ENCODE peak calls at places on chromosome 2, in five cellular contexts. One of them, this sample, is unnamed.
A peak's percentile ranks its signal among the peaks of the same experiment; 100 is the strongest.

GRCh38 chr2:118120001-118120400 is 31.7 kb downstream of the INSIG2 start:
- DNase-seq in cardiac fibroblast: peak; percentile 6
- DNase-seq in kidney tubule cell: no peak
- DNase-seq in left cardiac atrium: no peak
- DNase-seq in skeletal muscle cell: no peak
- DNase-seq in this sample: no peak

GRCh38 chr2:207478572-207478971 is 51.2 kb upstream of the CREB1 start:
- DNase-seq in left cardiac atrium: no peak
- DNase-seq in skeletal muscle cell: no peak
- DNase-seq in cardiac fibroblast: no peak
- DNase-seq in kidney tubule cell: no peak
- DNase-seq in this sample: no peak

GRCh38 chr2:101759162-101759561 is 61.7 kb downstream of the MAP4K4 start:
- DNase-seq in skeletal muscle cell: peak; percentile 77
- DNase-seq in left cardiac atrium: no peak
- DNase-seq in cardiac fibroblast: peak; percentile 95
- DNase-seq in kidney tubule cell: peak; percentile 92
- DNase-seq in this sample: peak; percentile 92

GRCh38 chr2:81467096-81467495 is 1162.5 kb upstream of the LRRTM1 start:
- DNase-seq in left cardiac atrium: no peak
- DNase-seq in skeletal muscle cell: no peak
- DNase-seq in cardiac fibroblast: no peak
- DNase-seq in kidney tubule cell: no peak
- DNase-seq in this sample: no peak

GRCh38 chr2:237603718-237604362 is 13.3 kb upstream of the RAB17 start:
- DNase-seq in cardiac fibroblast: peak; percentile 92
- DNase-seq in skeletal muscle cell: no peak
- DNase-seq in kidney tubule cell: peak; percentile 32
- DNase-seq in left cardiac atrium: peak; percentile 45
- DNase-seq in this sample: peak; percentile 29

GRCh38 chr2:161104054-161104553 is 56.1 kb upstream of the TANK start:
- DNase-seq in cardiac fibroblast: no peak
- DNase-seq in left cardiac atrium: no peak
- DNase-seq in kidney tubule cell: no peak
- DNase-seq in skeletal muscle cell: no peak
- DNase-seq in this sample: no peak

GRCh38 chr2:201406077-201406662 is 45.1 kb downstream of the TRAK2 start:
- DNase-seq in left cardiac atrium: no peak
- DNase-seq in cardiac fibroblast: peak; percentile 95
- DNase-seq in kidney tubule cell: peak; percentile 46
- DNase-seq in skeletal muscle cell: peak; percentile 71
- DNase-seq in this sample: peak; percentile 81

GRCh38 chr2:171249689-171250088 is 89.0 kb upstream of the TLK1 start:
- DNase-seq in skeletal muscle cell: no peak
- DNase-seq in cardiac fibroblast: no peak
- DNase-seq in kidney tubule cell: no peak
- DNase-seq in left cardiac atrium: no peak
- DNase-seq in this sample: no peak

GRCh38 chr2:205695460-205695979 is 13.2 kb downstream of the NRP2 start:
- DNase-seq in skeletal muscle cell: peak; percentile 81
- DNase-seq in left cardiac atrium: no peak
- DNase-seq in cardiac fibroblast: peak; percentile 65
- DNase-seq in kidney tubule cell: no peak
- DNase-seq in this sample: no peak

GRCh38 chr2:117835990-117836760 is 21.7 kb downstream of the DDX18 start:
- DNase-seq in cardiac fibroblast: peak; percentile 90
- DNase-seq in kidney tubule cell: peak; percentile 78
- DNase-seq in skeletal muscle cell: peak; percentile 39
- DNase-seq in left cardiac atrium: peak; percentile 90
- DNase-seq in this sample: peak; percentile 52

GRCh38 chr2:187964742-187965141 is 326.9 kb upstream of the GULP1 start:
- DNase-seq in kidney tubule cell: peak; percentile 60
- DNase-seq in cardiac fibroblast: no peak
- DNase-seq in skeletal muscle cell: peak; percentile 20
- DNase-seq in left cardiac atrium: no peak
- DNase-seq in this sample: peak; percentile 75

GRCh38 chr2:168802825-168803726 is 639 bp downstream of the NOSTRIN start:
- DNase-seq in left cardiac atrium: no peak
- DNase-seq in skeletal muscle cell: no peak
- DNase-seq in cardiac fibroblast: no peak
- DNase-seq in kidney tubule cell: no peak
- DNase-seq in this sample: peak; percentile 17

GRCh38 chr2:128421286-128421685 is 102.6 kb upstream of the HS6ST1 start:
- DNase-seq in skeletal muscle cell: no peak
- DNase-seq in left cardiac atrium: no peak
- DNase-seq in kidney tubule cell: no peak
- DNase-seq in cardiac fibroblast: no peak
- DNase-seq in this sample: no peak

GRCh38 chr2:14511541-14511940 is 121.0 kb upstream of the LRATD1 start:
- DNase-seq in skeletal muscle cell: no peak
- DNase-seq in kidney tubule cell: no peak
- DNase-seq in left cardiac atrium: no peak
- DNase-seq in cardiac fibroblast: no peak
- DNase-seq in this sample: no peak

GRCh38 chr2:143259368-143259958 is 130.2 kb downstream of the ARHGAP15 start:
- DNase-seq in left cardiac atrium: peak; percentile 60
- DNase-seq in kidney tubule cell: peak; percentile 68
- DNase-seq in skeletal muscle cell: peak; percentile 18
- DNase-seq in cardiac fibroblast: peak; percentile 80
- DNase-seq in this sample: peak; percentile 67

GRCh38 chr2:221447310-221447709 is 124.8 kb downstream of the EPHA4 start:
- DNase-seq in cardiac fibroblast: peak; percentile 28
- DNase-seq in left cardiac atrium: no peak
- DNase-seq in skeletal muscle cell: no peak
- DNase-seq in kidney tubule cell: peak; percentile 54
- DNase-seq in this sample: peak; percentile 56

GRCh38 chr2:108565778-108566375 is 31.6 kb downstream of the LIMS1 start:
- DNase-seq in skeletal muscle cell: no peak
- DNase-seq in cardiac fibroblast: no peak
- DNase-seq in kidney tubule cell: no peak
- DNase-seq in left cardiac atrium: no peak
- DNase-seq in this sample: no peak

GRCh38 chr2:214497489-214497888 is 86.6 kb downstream of the VWC2L start:
- DNase-seq in left cardiac atrium: peak; percentile 26
- DNase-seq in cardiac fibroblast: peak; percentile 41
- DNase-seq in kidney tubule cell: no peak
- DNase-seq in skeletal muscle cell: no peak
- DNase-seq in this sample: no peak

GRCh38 chr2:191758420-191759199 is 80.7 kb downstream of the NABP1 start:
- DNase-seq in skeletal muscle cell: no peak
- DNase-seq in left cardiac atrium: peak; percentile 23
- DNase-seq in kidney tubule cell: peak; percentile 87
- DNase-seq in cardiac fibroblast: peak; percentile 45
- DNase-seq in this sample: peak; percentile 91

GRCh38 chr2:207202645-207203044 is 36.9 kb upstream of the KLF7 start:
- DNase-seq in left cardiac atrium: no peak
- DNase-seq in cardiac fibroblast: peak; percentile 54
- DNase-seq in skeletal muscle cell: no peak
- DNase-seq in kidney tubule cell: peak; percentile 44
- DNase-seq in this sample: peak; percentile 51

GRCh38 chr2:162430323-162430722 is 86.4 kb downstream of the GCA start:
- DNase-seq in kidney tubule cell: no peak
- DNase-seq in cardiac fibroblast: peak; percentile 1
- DNase-seq in skeletal muscle cell: no peak
- DNase-seq in left cardiac atrium: no peak
- DNase-seq in this sample: no peak

GRCh38 chr2:145415151-145415550 is 895.2 kb upstream of the ZEB2 start:
- DNase-seq in skeletal muscle cell: no peak
- DNase-seq in cardiac fibroblast: peak; percentile 5
- DNase-seq in left cardiac atrium: no peak
- DNase-seq in kidney tubule cell: no peak
- DNase-seq in this sample: no peak

GRCh38 chr2:43707255-43707654 is 31.0 kb upstream of the C1GALT1C1L start:
- DNase-seq in kidney tubule cell: peak; percentile 18
- DNase-seq in cardiac fibroblast: peak; percentile 86
- DNase-seq in skeletal muscle cell: peak; percentile 65
- DNase-seq in left cardiac atrium: peak; percentile 72
- DNase-seq in this sample: peak; percentile 25

GRCh38 chr2:160411167-160411566 is 82.4 kb downstream of the RBMS1 start:
- DNase-seq in kidney tubule cell: peak; percentile 83
- DNase-seq in cardiac fibroblast: peak; percentile 82
- DNase-seq in skeletal muscle cell: no peak
- DNase-seq in left cardiac atrium: no peak
- DNase-seq in this sample: peak; percentile 87

GRCh38 chr2:102446936-102447335 is 24.0 kb downstream of the IL18RAP start:
- DNase-seq in cardiac fibroblast: no peak
- DNase-seq in left cardiac atrium: no peak
- DNase-seq in skeletal muscle cell: no peak
- DNase-seq in kidney tubule cell: no peak
- DNase-seq in this sample: no peak

GRCh38 chr2:65991864-65992554 is 442.9 kb upstream of the MEIS1 start:
- DNase-seq in left cardiac atrium: no peak
- DNase-seq in cardiac fibroblast: no peak
- DNase-seq in kidney tubule cell: no peak
- DNase-seq in skeletal muscle cell: no peak
- DNase-seq in this sample: no peak

GRCh38 chr2:181745796-181746540 is 65.7 kb upstream of the NEUROD1 start:
- DNase-seq in cardiac fibroblast: no peak
- DNase-seq in left cardiac atrium: no peak
- DNase-seq in kidney tubule cell: no peak
- DNase-seq in skeletal muscle cell: no peak
- DNase-seq in this sample: no peak

GRCh38 chr2:10584242-10584753 is 105.5 kb downstream of the NOL10 start:
- DNase-seq in cardiac fibroblast: no peak
- DNase-seq in left cardiac atrium: no peak
- DNase-seq in skeletal muscle cell: no peak
- DNase-seq in kidney tubule cell: no peak
- DNase-seq in this sample: peak; percentile 80

GRCh38 chr2:29159125-29159524 is 43.9 kb downstream of the CLIP4 start:
- DNase-seq in cardiac fibroblast: no peak
- DNase-seq in left cardiac atrium: no peak
- DNase-seq in skeletal muscle cell: no peak
- DNase-seq in kidney tubule cell: no peak
- DNase-seq in this sample: no peak

GRCh38 chr2:158385646-158386045 is 70.9 kb downstream of the CCDC148 start:
- DNase-seq in kidney tubule cell: no peak
- DNase-seq in cardiac fibroblast: no peak
- DNase-seq in skeletal muscle cell: no peak
- DNase-seq in left cardiac atrium: no peak
- DNase-seq in this sample: no peak